ENCODE peak calls at places on chromosome 12, in ten cellular contexts. J is pancreas; Z is OCI-LY7; H is Peyer's patch; N is CD4-positive, alpha-beta T cell; Y is endodermal cell; G is mesendoderm; O is H9; B is colonic mucosa; C is tibial artery. Q is an unnamed sample.

GRCh38 chr12:8012910-8013309 is 19.6 kb upstream of the FOXJ2 start:
- DNase-seq in O (no peak), C (no peak), N (no peak), H (no peak), Y (no peak), B (no peak), Z (no peak), G (no peak), J (no peak), Q (no peak)

GRCh38 chr12:97323154-97323553 is 139.4 kb upstream of the RMST start:
- DNase-seq in H (no peak), N (no peak), Y (no peak), J (no peak), O (no peak), B (no peak), C (no peak), Z (no peak), G (peak), Q (no peak)

GRCh38 chr12:98783420-98783819 is 138.3 kb downstream of the APAF1 start:
- DNase-seq in J (no peak), N (no peak), O (no peak), Z (no peak), B (no peak), H (no peak), C (no peak), G (no peak), Y (no peak), Q (no peak)

GRCh38 chr12:26971963-26972362 is 33.7 kb downstream of the FGFR1OP2 start:
- DNase-seq in C (no peak), J (no peak), H (no peak), O (no peak), Z (peak), G (no peak), N (peak), Y (no peak), B (no peak), Q (no peak)

GRCh38 chr12:120928864-120929652 is 24.9 kb upstream of the SPPL3 start:
- DNase-seq in B (peak), Y (peak), Z (no peak), G (peak), H (peak), J (no peak), N (no peak), O (peak), C (no peak), Q (no peak)

GRCh38 chr12:86719381-86719780 is 463.2 kb upstream of the MGAT4C start:
- DNase-seq in G (no peak), B (no peak), Y (no peak), C (no peak), H (no peak), N (no peak), J (no peak), O (no peak), Z (no peak), Q (no peak)

GRCh38 chr12:80269953-80270552 is 170.7 kb downstream of the OTOGL start:
- DNase-seq in Z (peak), G (peak), H (peak), C (no peak), N (no peak), Y (peak), J (no peak), B (no peak), O (no peak), Q (no peak)

GRCh38 chr12:98572010-98572409 is 21.5 kb upstream of the SLC25A3 start:
- DNase-seq in N (no peak), J (no peak), Z (peak), C (no peak), G (peak), O (peak), H (no peak), B (no peak), Y (peak), Q (no peak)

GRCh38 chr12:92551210-92551609 is 151.6 kb upstream of the PLEKHG7 start:
- DNase-seq in O (no peak), J (no peak), G (no peak), C (no peak), Z (no peak), N (no peak), H (no peak), B (no peak), Y (no peak), Q (no peak)

GRCh38 chr12:11797317-11797913 is 147.9 kb downstream of the ETV6 start:
- DNase-seq in G (peak), Y (no peak), B (no peak), C (no peak), Z (no peak), H (no peak), O (no peak), J (no peak), N (no peak), Q (no peak)

GRCh38 chr12:125100551-125101434 is 35.6 kb downstream of the AACS start:
- DNase-seq in B (no peak), O (no peak), H (no peak), Z (no peak), N (no peak), J (peak), Y (no peak), G (peak), C (no peak), Q (no peak)

GRCh38 chr12:65670775-65671174 is 153.5 kb upstream of the HMGA2 start:
- DNase-seq in J (no peak), H (no peak), N (no peak), Y (no peak), Z (no peak), O (no peak), G (no peak), B (no peak), C (no peak), Q (no peak)

GRCh38 chr12:6607751-6608591 is 792 bp upstream of the CHD4 start:
- DNase-seq in G (peak), H (peak), N (peak), C (peak), Z (peak), J (no peak), O (peak), Y (peak), B (peak), Q (no peak)

GRCh38 chr12:38601970-38602369 is 285.4 kb downstream of the ALG10B start:
- DNase-seq in H (no peak), G (no peak), C (no peak), N (no peak), J (no peak), Y (no peak), O (no peak), B (no peak), Z (no peak), Q (no peak)

GRCh38 chr12:43349863-43350262 is 202.1 kb downstream of the ADAMTS20 start:
- DNase-seq in C (no peak), Z (no peak), O (no peak), B (no peak), J (no peak), Y (no peak), H (no peak), N (no peak), G (no peak), Q (no peak)

GRCh38 chr12:100473716-100474150 is at the start of gene NR1H4:
- DNase-seq in C (no peak), Z (no peak), J (no peak), N (no peak), O (no peak), H (peak), B (no peak), Y (no peak), G (no peak), Q (no peak)

GRCh38 chr12:56377310-56377988 is 14.8 kb upstream of the APOF start:
- DNase-seq in C (no peak), J (no peak), B (no peak), Z (peak), N (no peak), Y (peak), O (peak), H (no peak), G (peak), Q (no peak)

GRCh38 chr12:57016348-57016747 is at the start of gene TAC3:
- DNase-seq in H (no peak), G (peak), O (peak), Y (peak), N (no peak), J (no peak), C (no peak), B (no peak), Z (no peak), Q (no peak)

GRCh38 chr12:95258146-95258545 is 40.5 kb downstream of the VEZT start:
- DNase-seq in Y (no peak), B (no peak), C (no peak), N (no peak), Z (no peak), G (no peak), H (no peak), J (no peak), O (no peak), Q (no peak)

GRCh38 chr12:75227132-75227531 is 17.5 kb upstream of the KCNC2 start:
- DNase-seq in G (no peak), Z (no peak), O (no peak), C (no peak), N (no peak), J (no peak), H (no peak), Y (no peak), B (no peak), Q (no peak)

GRCh38 chr12:124804011-124804621 is 59.5 kb downstream of the SCARB1 start:
- DNase-seq in Z (no peak), B (no peak), N (no peak), J (no peak), H (no peak), C (no peak), O (peak), G (peak), Y (peak), Q (peak)

GRCh38 chr12:27779416-27779815 is 617 bp upstream of the KLHL42 start:
- DNase-seq in J (no peak), G (peak), C (peak), N (peak), H (peak), Z (peak), O (peak), Y (peak), B (peak), Q (peak)

GRCh38 chr12:19190292-19191031 is 60.9 kb downstream of the PLEKHA5 start:
- DNase-seq in Y (no peak), H (no peak), N (no peak), J (no peak), B (no peak), O (no peak), G (peak), C (no peak), Z (no peak), Q (no peak)

GRCh38 chr12:123983822-123984485 is 10.9 kb downstream of the ZNF664 start:
- DNase-seq in N (peak), G (peak), Y (peak), J (no peak), C (no peak), B (peak), H (peak), O (peak), Z (peak), Q (peak)

GRCh38 chr12:14384783-14385638 is 19.5 kb downstream of the ATF7IP start:
- DNase-seq in C (peak), J (no peak), O (peak), H (peak), Z (peak), B (peak), N (peak), G (peak), Y (peak), Q (no peak)

GRCh38 chr12:15682826-15683225 is 106.4 kb downstream of the EPS8 start:
- DNase-seq in J (no peak), C (no peak), Z (no peak), Y (no peak), H (no peak), N (no peak), O (no peak), B (no peak), G (no peak), Q (no peak)
- H3K27ac ChIP-seq in J (no peak), C (no peak), Z (no peak), Y (no peak), H (no peak), N (no peak), O (no peak), B (no peak), G (no peak), Q (no peak)

GRCh38 chr12:52600475-52600874 is 788 bp downstream of the KRT72 start:
- DNase-seq in O (peak), J (no peak), C (no peak), G (no peak), B (no peak), N (no peak), Y (peak), H (no peak), Z (no peak), Q (no peak)

GRCh38 chr12:52600071-52600470 is 1.2 kb downstream of the KRT72 start:
- DNase-seq in B (no peak), Z (no peak), J (no peak), N (no peak), C (no peak), Y (peak), G (no peak), O (peak), H (no peak), Q (no peak)

GRCh38 chr12:52601671-52602070 is 408 bp upstream of the KRT72 start:
- DNase-seq in O (peak), Z (no peak), C (no peak), G (peak), Y (peak), H (no peak), B (no peak), J (no peak), N (no peak), Q (no peak)

GRCh38 chr12:52600941-52601481 is at the start of gene KRT72:
- DNase-seq in J (peak), B (no peak), N (no peak), H (no peak), C (no peak), O (peak), G (no peak), Z (no peak), Y (peak), Q (no peak)

DNA sequence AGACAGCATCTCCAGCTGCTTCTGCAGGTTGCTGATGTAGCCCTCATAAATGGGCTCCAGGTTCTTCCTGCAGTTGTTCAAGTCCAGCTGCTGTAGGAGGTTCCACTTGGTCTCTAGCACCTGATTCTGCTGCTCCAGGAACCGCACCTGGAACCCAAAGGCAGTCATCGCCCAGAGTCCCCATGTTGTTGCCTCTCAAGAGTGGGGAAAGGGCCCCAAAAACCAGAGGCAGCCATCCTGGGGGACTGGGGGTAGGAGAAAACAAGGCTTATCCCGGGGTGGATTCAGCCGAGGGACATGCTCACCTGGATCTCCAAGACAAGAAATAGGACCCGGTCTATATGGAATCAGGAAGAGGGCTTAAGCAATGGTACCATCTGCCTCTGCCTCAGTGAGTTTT is 2.3 kb downstream of the KRT72 start:
- DNase-seq in C (no peak), N (no peak), G (no peak), Z (no peak), H (no peak), Y (peak), O (peak), J (no peak), B (no peak), Q (no peak)
- H3K27ac ChIP-seq in C (no peak), N (no peak), G (no peak), Z (no peak), H (no peak), Y (no peak), O (no peak), J (no peak), B (no peak), Q (no peak)

GRCh38 chr12:89351489-89352241 is 636 bp downstream of the DUSP6 start:
- DNase-seq in J (peak), Z (peak), G (no peak), H (peak), O (no peak), N (peak), C (peak), B (peak), Y (peak), Q (peak)
- H3K27ac ChIP-seq in J (peak), Z (no peak), G (peak), H (peak), O (peak), N (no peak), C (peak), B (peak), Y (peak), Q (peak)

DNA sequence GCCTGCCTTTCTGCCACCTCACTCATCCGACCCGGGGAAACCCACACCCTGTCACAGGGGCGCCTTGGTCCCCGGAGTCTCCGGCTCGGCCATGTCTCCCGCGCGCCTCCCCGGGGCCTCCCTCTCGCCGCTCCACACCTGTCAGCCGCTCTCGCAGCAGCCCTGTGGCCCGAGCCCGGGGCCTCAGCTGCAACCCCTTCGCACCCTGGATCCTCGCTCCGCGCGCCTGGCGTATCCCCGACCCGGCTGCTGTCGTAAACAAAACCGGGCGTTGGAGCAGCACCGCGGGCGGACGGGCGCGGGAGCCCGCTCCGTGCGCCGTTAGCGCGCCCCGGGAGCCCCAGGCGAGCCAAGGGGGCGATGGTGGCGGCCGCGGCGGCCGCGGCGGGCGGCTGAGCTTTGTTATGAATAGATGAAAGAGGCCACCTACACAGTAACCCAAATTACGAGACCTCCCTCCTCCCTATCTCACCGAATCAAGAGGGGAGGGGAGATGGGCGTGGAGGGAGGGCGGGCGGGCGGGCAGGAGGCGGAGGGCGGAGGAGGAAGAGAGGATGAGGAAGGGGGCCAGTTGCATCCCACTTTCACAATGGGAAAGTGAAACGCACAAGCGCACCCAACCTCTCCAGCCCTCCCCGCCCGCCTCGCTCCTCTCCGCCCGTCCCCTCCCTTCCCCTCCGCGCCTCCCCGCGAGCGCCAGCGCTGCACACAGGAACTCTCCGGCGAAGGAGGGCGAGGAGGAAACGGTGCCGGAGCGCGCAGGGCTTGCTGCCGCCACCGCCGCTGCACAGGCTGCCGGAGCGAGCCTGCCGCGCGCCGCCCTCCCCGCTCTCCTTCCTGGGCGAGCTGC is at the start of gene PLXNC1:
- DNase-seq in H (peak), N (peak), G (peak), Z (peak), J (peak), B (peak), C (peak), O (peak), Y (peak), Q (no peak)
- H3K27ac ChIP-seq in H (peak), N (no peak), G (no peak), Z (no peak), J (peak), B (peak), C (no peak), O (no peak), Y (no peak), Q (no peak)

DNA sequence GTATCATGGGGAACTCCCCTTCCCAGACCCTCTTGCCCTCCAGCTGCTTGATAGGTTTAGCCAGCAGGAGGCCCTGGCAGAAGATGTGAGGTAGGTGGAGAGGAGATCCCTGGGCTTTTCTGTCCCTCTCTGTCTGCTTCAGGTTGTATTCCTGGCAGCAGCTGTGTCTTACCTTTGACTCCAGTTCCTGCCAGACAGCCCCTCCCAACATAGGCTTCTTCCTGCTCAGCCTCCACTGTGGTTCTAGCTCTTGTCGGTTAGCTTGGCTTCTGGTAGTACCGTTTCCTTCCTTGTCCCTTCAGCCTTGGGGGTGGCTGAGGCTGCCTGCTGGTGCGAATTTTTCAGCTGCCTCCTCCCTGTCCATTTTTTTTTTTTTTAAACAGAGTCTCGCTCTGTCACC is 215.7 kb upstream of the CRY1 start:
- DNase-seq in O (no peak), G (no peak), N (peak), Y (peak), H (peak), Z (no peak), C (no peak), B (no peak), J (no peak), Q (no peak)
- H3K27ac ChIP-seq in O (no peak), G (no peak), N (no peak), Y (no peak), H (no peak), Z (no peak), C (no peak), B (no peak), J (no peak), Q (no peak)

GRCh38 chr12:93746572-93747168 is 69.5 kb downstream of the CRADD start:
- DNase-seq in O (no peak), N (no peak), C (no peak), J (no peak), Y (no peak), H (no peak), B (no peak), G (no peak), Z (no peak), Q (no peak)
- H3K27ac ChIP-seq in O (no peak), N (no peak), C (no peak), J (no peak), Y (no peak), H (no peak), B (no peak), G (no peak), Z (no peak), Q (no peak)

GRCh38 chr12:58566599-58566998 is 353.7 kb downstream of the LRIG3 start:
- DNase-seq in O (no peak), Y (no peak), N (no peak), H (no peak), Z (no peak), B (no peak), G (no peak), C (no peak), J (no peak), Q (no peak)

GRCh38 chr12:58563621-58564020 is 356.7 kb downstream of the LRIG3 start:
- DNase-seq in J (no peak), C (no peak), O (no peak), N (no peak), G (no peak), B (no peak), Z (no peak), H (no peak), Y (no peak), Q (no peak)

GRCh38 chr12:58567189-58567588 is 353.1 kb downstream of the LRIG3 start:
- DNase-seq in C (no peak), H (no peak), B (no peak), G (no peak), O (no peak), J (no peak), Z (no peak), Y (no peak), N (no peak), Q (no peak)

GRCh38 chr12:58564721-58565120 is 355.6 kb downstream of the LRIG3 start:
- DNase-seq in N (no peak), C (no peak), G (no peak), O (no peak), H (no peak), B (no peak), Y (no peak), J (no peak), Z (no peak), Q (no peak)
- H3K27ac ChIP-seq in N (no peak), C (no peak), G (no peak), O (no peak), H (no peak), B (no peak), Y (no peak), J (no peak), Z (no peak), Q (no peak)